ENCODE peak calls at places on chromosomes 13 and 19, in ten cellular contexts. One of them, this sample, is unnamed.
A peak's percentile ranks its signal among the peaks of the same experiment; 100 is the strongest.

GRCh38 chr19:1038995-1039645 is 787 bp upstream of the ABCA7 start:
- DNase-seq in GM12864: no peak
- DNase-seq in AG10803: peak; percentile 58
- DNase-seq in GM23338: peak; percentile 52
- DNase-seq in upper lobe of right lung: no peak
- DNase-seq in Peyer's patch: no peak
- DNase-seq in WERI-Rb-1: no peak
- DNase-seq in vagina: no peak
- DNase-seq in CD8-positive, alpha-beta T cell: no peak
- DNase-seq in testis: no peak
- DNase-seq in this sample: no peak

GRCh38 chr13:61608138-61608537 is 192.5 kb upstream of the PCDH20 start:
- DNase-seq in GM12864: no peak
- DNase-seq in AG10803: no peak
- DNase-seq in GM23338: peak; percentile 70
- DNase-seq in upper lobe of right lung: no peak
- DNase-seq in Peyer's patch: no peak
- DNase-seq in WERI-Rb-1: no peak
- DNase-seq in vagina: no peak
- DNase-seq in CD8-positive, alpha-beta T cell: no peak
- DNase-seq in testis: no peak
- DNase-seq in this sample: no peak

GRCh38 chr13:100636004-100636403 is 38.6 kb downstream of the TMTC4 start:
- DNase-seq in GM12864: no peak
- DNase-seq in AG10803: no peak
- DNase-seq in GM23338: no peak
- DNase-seq in upper lobe of right lung: no peak
- DNase-seq in Peyer's patch: no peak
- DNase-seq in WERI-Rb-1: no peak
- DNase-seq in vagina: no peak
- DNase-seq in CD8-positive, alpha-beta T cell: no peak
- DNase-seq in testis: no peak
- DNase-seq in this sample: no peak

GRCh38 chr13:76783798-76784197 is 102.4 kb downstream of the KCTD12 start:
- DNase-seq in GM12864: no peak
- DNase-seq in AG10803: no peak
- DNase-seq in GM23338: peak; percentile 63
- DNase-seq in upper lobe of right lung: no peak
- DNase-seq in Peyer's patch: no peak
- DNase-seq in WERI-Rb-1: no peak
- DNase-seq in vagina: no peak
- DNase-seq in CD8-positive, alpha-beta T cell: no peak
- DNase-seq in testis: no peak
- DNase-seq in this sample: no peak

GRCh38 chr13:110716235-110716505 is 2.7 kb downstream of the ING1 start:
- DNase-seq in GM12864: no peak
- DNase-seq in AG10803: no peak
- DNase-seq in GM23338: peak; percentile 46
- DNase-seq in upper lobe of right lung: no peak
- DNase-seq in Peyer's patch: no peak
- DNase-seq in WERI-Rb-1: no peak
- DNase-seq in vagina: no peak
- DNase-seq in CD8-positive, alpha-beta T cell: peak; percentile 6
- DNase-seq in testis: peak; percentile 38
- DNase-seq in this sample: peak; percentile 51

GRCh38 chr13:112066624-112067004 is 335 bp upstream of the SOX1 start:
- DNase-seq in GM12864: no peak
- DNase-seq in AG10803: peak; percentile 2
- DNase-seq in GM23338: peak; percentile 92
- DNase-seq in upper lobe of right lung: no peak
- DNase-seq in Peyer's patch: no peak
- DNase-seq in WERI-Rb-1: no peak
- DNase-seq in vagina: no peak
- DNase-seq in CD8-positive, alpha-beta T cell: peak; percentile 32
- DNase-seq in testis: peak; percentile 84
- DNase-seq in this sample: peak; percentile 3

GRCh38 chr13:45718992-45719391 is 16.9 kb downstream of the CBY2 start:
- DNase-seq in GM12864: no peak
- DNase-seq in AG10803: peak; percentile 48
- DNase-seq in GM23338: peak; percentile 2
- DNase-seq in upper lobe of right lung: no peak
- DNase-seq in Peyer's patch: no peak
- DNase-seq in WERI-Rb-1: no peak
- DNase-seq in vagina: no peak
- DNase-seq in CD8-positive, alpha-beta T cell: no peak
- DNase-seq in testis: no peak
- DNase-seq in this sample: peak; percentile 28

GRCh38 chr19:38615007-38615581 is 2.7 kb downstream of the MAP4K1 start:
- DNase-seq in GM12864: no peak
- DNase-seq in AG10803: no peak
- DNase-seq in GM23338: no peak
- DNase-seq in upper lobe of right lung: no peak
- DNase-seq in Peyer's patch: no peak
- DNase-seq in WERI-Rb-1: no peak
- DNase-seq in vagina: no peak
- DNase-seq in CD8-positive, alpha-beta T cell: no peak
- DNase-seq in testis: no peak
- DNase-seq in this sample: no peak

GRCh38 chr19:7292950-7293794 is 1.0 kb downstream of the INSR start:
- DNase-seq in GM12864: no peak
- DNase-seq in AG10803: no peak
- DNase-seq in GM23338: peak; percentile 39
- DNase-seq in upper lobe of right lung: peak; percentile 80
- DNase-seq in Peyer's patch: no peak
- DNase-seq in WERI-Rb-1: peak; percentile 12
- DNase-seq in vagina: no peak
- DNase-seq in CD8-positive, alpha-beta T cell: no peak
- DNase-seq in testis: peak; percentile 20
- DNase-seq in this sample: no peak

GRCh38 chr19:5150902-5151741 is 182.2 kb downstream of the KDM4B start:
- DNase-seq in GM12864: no peak
- DNase-seq in AG10803: no peak
- DNase-seq in GM23338: peak; percentile 60
- DNase-seq in upper lobe of right lung: peak; percentile 54
- DNase-seq in Peyer's patch: no peak
- DNase-seq in WERI-Rb-1: peak; percentile 70
- DNase-seq in vagina: no peak
- DNase-seq in CD8-positive, alpha-beta T cell: no peak
- DNase-seq in testis: no peak
- DNase-seq in this sample: no peak

GRCh38 chr13:97567510-97568243 is 133.7 kb downstream of the RAP2A start:
- DNase-seq in GM12864: peak; percentile 42
- DNase-seq in AG10803: peak; percentile 73
- DNase-seq in GM23338: peak; percentile 8
- DNase-seq in upper lobe of right lung: peak; percentile 77
- DNase-seq in Peyer's patch: no peak
- DNase-seq in WERI-Rb-1: no peak
- DNase-seq in vagina: no peak
- DNase-seq in CD8-positive, alpha-beta T cell: no peak
- DNase-seq in testis: no peak
- DNase-seq in this sample: peak; percentile 66

GRCh38 chr13:82740442-82740841 is 1141.8 kb downstream of the SLITRK1 start:
- DNase-seq in GM12864: no peak
- DNase-seq in AG10803: no peak
- DNase-seq in GM23338: no peak
- DNase-seq in upper lobe of right lung: no peak
- DNase-seq in Peyer's patch: no peak
- DNase-seq in WERI-Rb-1: no peak
- DNase-seq in vagina: no peak
- DNase-seq in CD8-positive, alpha-beta T cell: no peak
- DNase-seq in testis: no peak
- DNase-seq in this sample: no peak

GRCh38 chr13:106140476-106140875 is 395.0 kb downstream of the EFNB2 start:
- DNase-seq in GM12864: no peak
- DNase-seq in AG10803: no peak
- DNase-seq in GM23338: no peak
- DNase-seq in upper lobe of right lung: no peak
- DNase-seq in Peyer's patch: no peak
- DNase-seq in WERI-Rb-1: no peak
- DNase-seq in vagina: no peak
- DNase-seq in CD8-positive, alpha-beta T cell: no peak
- DNase-seq in testis: no peak
- DNase-seq in this sample: no peak

GRCh38 chr13:51241720-51242119 is 19.5 kb downstream of the FAM124A start:
- DNase-seq in GM12864: no peak
- DNase-seq in AG10803: peak; percentile 26
- DNase-seq in GM23338: no peak
- DNase-seq in upper lobe of right lung: no peak
- DNase-seq in Peyer's patch: no peak
- DNase-seq in WERI-Rb-1: no peak
- DNase-seq in vagina: no peak
- DNase-seq in CD8-positive, alpha-beta T cell: no peak
- DNase-seq in testis: no peak
- DNase-seq in this sample: peak; percentile 92

GRCh38 chr19:50708179-50708879 is 11.3 kb downstream of the SHANK1 start:
- DNase-seq in GM12864: no peak
- DNase-seq in AG10803: no peak
- DNase-seq in GM23338: no peak
- DNase-seq in upper lobe of right lung: no peak
- DNase-seq in Peyer's patch: no peak
- DNase-seq in WERI-Rb-1: no peak
- DNase-seq in vagina: no peak
- DNase-seq in CD8-positive, alpha-beta T cell: no peak
- DNase-seq in testis: no peak
- DNase-seq in this sample: no peak

GRCh38 chr19:50711196-50711595 is 8.4 kb downstream of the SHANK1 start:
- DNase-seq in GM12864: no peak
- DNase-seq in AG10803: no peak
- DNase-seq in GM23338: no peak
- DNase-seq in upper lobe of right lung: no peak
- DNase-seq in Peyer's patch: no peak
- DNase-seq in WERI-Rb-1: no peak
- DNase-seq in vagina: no peak
- DNase-seq in CD8-positive, alpha-beta T cell: no peak
- DNase-seq in testis: no peak
- DNase-seq in this sample: no peak

GRCh38 chr19:50710612-50711011 is 9.0 kb downstream of the SHANK1 start:
- DNase-seq in GM12864: no peak
- DNase-seq in AG10803: no peak
- DNase-seq in GM23338: no peak
- DNase-seq in upper lobe of right lung: no peak
- DNase-seq in Peyer's patch: no peak
- DNase-seq in WERI-Rb-1: no peak
- DNase-seq in vagina: no peak
- DNase-seq in CD8-positive, alpha-beta T cell: no peak
- DNase-seq in testis: no peak
- DNase-seq in this sample: no peak

GRCh38 chr19:50711805-50712204 is 7.8 kb downstream of the SHANK1 start:
- DNase-seq in GM12864: no peak
- DNase-seq in AG10803: no peak
- DNase-seq in GM23338: no peak
- DNase-seq in upper lobe of right lung: no peak
- DNase-seq in Peyer's patch: no peak
- DNase-seq in WERI-Rb-1: no peak
- DNase-seq in vagina: no peak
- DNase-seq in CD8-positive, alpha-beta T cell: no peak
- DNase-seq in testis: no peak
- DNase-seq in this sample: no peak

GRCh38 chr19:50710094-50710493 is 9.5 kb downstream of the SHANK1 start:
- DNase-seq in GM12864: no peak
- DNase-seq in AG10803: no peak
- DNase-seq in GM23338: no peak
- DNase-seq in upper lobe of right lung: no peak
- DNase-seq in Peyer's patch: no peak
- DNase-seq in WERI-Rb-1: no peak
- DNase-seq in vagina: no peak
- DNase-seq in CD8-positive, alpha-beta T cell: no peak
- DNase-seq in testis: no peak
- DNase-seq in this sample: no peak
- TF ChIP-seq CTCF in GM12864: no peak
- TF ChIP-seq CTCF in AG10803: peak; percentile 26
- TF ChIP-seq CTCF in GM23338: no peak
- TF ChIP-seq CTCF in upper lobe of right lung: no peak
- TF ChIP-seq CTCF in Peyer's patch: no peak
- TF ChIP-seq CTCF in WERI-Rb-1: peak; percentile 20
- TF ChIP-seq CTCF in vagina: no peak
- TF ChIP-seq CTCF in CD8-positive, alpha-beta T cell: no peak
- TF ChIP-seq CTCF in testis: no peak
- TF ChIP-seq CTCF in this sample: no peak

DNA sequence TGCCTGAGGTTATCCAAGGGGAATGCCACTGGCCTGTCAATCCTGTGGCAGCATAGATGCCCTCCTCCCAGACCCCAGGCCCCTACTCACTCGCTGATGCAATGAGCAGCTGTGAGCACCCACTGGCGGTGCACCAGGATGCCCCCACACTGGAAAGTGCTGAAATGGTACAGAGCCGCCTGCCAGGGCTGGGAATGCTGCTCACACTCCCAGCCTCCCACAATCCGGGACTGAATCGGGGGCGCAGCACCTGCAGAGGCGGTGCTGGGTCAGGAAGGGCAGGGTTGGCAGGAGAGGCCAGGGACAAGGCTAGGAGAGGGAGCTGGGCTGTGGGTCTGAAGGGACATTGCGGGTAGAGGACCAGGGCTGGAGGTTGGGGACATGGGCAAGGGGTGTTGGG is 2.0 kb downstream of the KLK1 start:
- DNase-seq in GM12864: no peak
- DNase-seq in AG10803: no peak
- DNase-seq in GM23338: no peak
- DNase-seq in upper lobe of right lung: no peak
- DNase-seq in Peyer's patch: no peak
- DNase-seq in WERI-Rb-1: no peak
- DNase-seq in vagina: no peak
- DNase-seq in CD8-positive, alpha-beta T cell: no peak
- DNase-seq in testis: no peak
- DNase-seq in this sample: no peak
- H3K4me3 ChIP-seq in GM12864: no peak overlapping the region
- H3K4me3 ChIP-seq in AG10803: no peak overlapping the region
- H3K4me3 ChIP-seq in GM23338: no peak overlapping the region
- H3K4me3 ChIP-seq in upper lobe of right lung: no peak overlapping the region
- H3K4me3 ChIP-seq in Peyer's patch: no peak overlapping the region
- H3K4me3 ChIP-seq in WERI-Rb-1: no peak overlapping the region
- H3K4me3 ChIP-seq in vagina: no peak overlapping the region
- H3K4me3 ChIP-seq in CD8-positive, alpha-beta T cell: no peak overlapping the region
- H3K4me3 ChIP-seq in testis: no peak overlapping the region
- H3K4me3 ChIP-seq in this sample: no peak overlapping the region

DNA sequence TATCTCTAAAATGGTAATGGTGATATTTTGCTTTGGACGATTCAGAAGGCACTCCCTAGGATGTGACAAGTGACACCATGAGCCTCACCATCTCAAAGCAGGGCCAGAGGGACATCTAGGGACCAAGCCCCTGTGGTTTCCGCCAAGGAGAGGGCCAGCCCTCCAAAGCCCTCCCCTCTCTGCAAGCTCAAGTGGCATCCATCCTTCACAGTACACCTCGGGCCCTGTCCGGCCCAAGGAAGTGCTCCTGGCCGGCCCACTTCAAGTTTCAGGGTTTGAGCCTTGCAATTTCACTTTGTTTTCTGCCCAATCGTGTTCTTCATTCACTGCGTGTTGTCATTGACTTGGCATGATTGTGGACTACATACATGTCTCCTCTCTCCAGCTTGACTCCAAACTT is 82.5 kb downstream of the TSHZ3 start:
- DNase-seq in GM12864: no peak
- DNase-seq in AG10803: no peak
- DNase-seq in GM23338: no peak
- DNase-seq in upper lobe of right lung: no peak
- DNase-seq in Peyer's patch: no peak
- DNase-seq in WERI-Rb-1: no peak
- DNase-seq in vagina: no peak
- DNase-seq in CD8-positive, alpha-beta T cell: no peak
- DNase-seq in testis: no peak
- DNase-seq in this sample: no peak
- TF ChIP-seq CTCF in GM12864: no peak
- TF ChIP-seq CTCF in AG10803: no peak
- TF ChIP-seq CTCF in GM23338: no peak
- TF ChIP-seq CTCF in upper lobe of right lung: no peak
- TF ChIP-seq CTCF in Peyer's patch: no peak
- TF ChIP-seq CTCF in WERI-Rb-1: no peak
- TF ChIP-seq CTCF in vagina: no peak
- TF ChIP-seq CTCF in CD8-positive, alpha-beta T cell: no peak
- TF ChIP-seq CTCF in testis: no peak
- TF ChIP-seq CTCF in this sample: no peak

GRCh38 chr19:35755550-35756371 is 1.1 kb downstream of the HSPB6 start:
- DNase-seq in GM12864: no peak
- DNase-seq in AG10803: peak; percentile 76
- DNase-seq in GM23338: peak; percentile 23
- DNase-seq in upper lobe of right lung: peak; percentile 77
- DNase-seq in Peyer's patch: peak; percentile 30
- DNase-seq in WERI-Rb-1: no peak
- DNase-seq in vagina: no peak
- DNase-seq in CD8-positive, alpha-beta T cell: peak; percentile 30
- DNase-seq in testis: peak; percentile 79
- DNase-seq in this sample: peak; percentile 89
- H3K4me3 ChIP-seq in GM12864: no peak overlapping the region
- H3K4me3 ChIP-seq in AG10803: peak overlapping the region; percentile 65
- H3K4me3 ChIP-seq in GM23338: peak overlapping the region; percentile 94
- H3K4me3 ChIP-seq in upper lobe of right lung: peak overlapping the region; percentile 47
- H3K4me3 ChIP-seq in Peyer's patch: peak overlapping the region; percentile 88
- H3K4me3 ChIP-seq in WERI-Rb-1: peak overlapping the region; percentile 40
- H3K4me3 ChIP-seq in vagina: peak overlapping the region; percentile 61
- H3K4me3 ChIP-seq in CD8-positive, alpha-beta T cell: no peak overlapping the region
- H3K4me3 ChIP-seq in testis: peak overlapping the region; percentile 88
- H3K4me3 ChIP-seq in this sample: peak overlapping the region; percentile 92

This sample was measured in fibroblast of villous mesenchyme.